ENCODE peak calls at places on chromosomes 7 and 10, in nine cellular contexts. I, K, A, G, M, Y, J, N and Z are unnamed samples.

GRCh38 chr7:66522518-66522917 is 106.2 kb upstream of the KCTD7 start:
- DNase-seq in M (no peak), G (no peak), I (no peak), N (no peak), K (no peak), J (no peak), A (no peak), Y (no peak), Z (no peak)

GRCh38 chr7:152133804-152134203 is 108.3 kb downstream of the GALNT11 start:
- DNase-seq in Y (no peak), J (no peak), I (no peak), A (no peak), K (no peak), N (no peak), M (no peak), G (no peak), Z (no peak)

GRCh38 chr10:112724404-112724991 is 225.5 kb upstream of the TCF7L2 start:
- DNase-seq in M (no peak), K (no peak), A (no peak), J (no peak), Y (no peak), G (no peak), N (no peak), I (no peak), Z (no peak)

GRCh38 chr10:103758294-103758681 is 97.1 kb downstream of the SH3PXD2A start:
- DNase-seq in M (no peak), K (no peak), Y (peak), J (no peak), A (no peak), G (peak), N (no peak), I (no peak), Z (no peak)

GRCh38 chr7:3559178-3559765 is 258.2 kb downstream of the SDK1 start:
- DNase-seq in N (no peak), A (no peak), M (peak), K (no peak), J (no peak), G (peak), I (no peak), Y (peak), Z (peak)

GRCh38 chr7:138768251-138768650 is 29.5 kb upstream of the TMEM213 start:
- DNase-seq in G (no peak), N (no peak), J (no peak), A (no peak), I (no peak), K (no peak), M (no peak), Y (no peak), Z (no peak)

GRCh38 chr10:101071266-101071884 is 9.6 kb downstream of the KAZALD1 start:
- DNase-seq in M (peak), K (no peak), J (no peak), G (no peak), A (peak), N (peak), I (no peak), Y (peak), Z (no peak)

GRCh38 chr10:46080886-46081285 is 34.8 kb upstream of the MSMB start:
- DNase-seq in I (no peak), G (no peak), M (no peak), N (no peak), K (no peak), A (peak), J (no peak), Y (no peak), Z (no peak)

GRCh38 chr10:77816311-77816710 is 110.2 kb downstream of the DLG5 start:
- DNase-seq in N (no peak), K (no peak), A (no peak), M (no peak), I (no peak), J (no peak), Y (no peak), G (no peak), Z (no peak)

GRCh38 chr10:24850726-24851300 is 101.6 kb downstream of the PRTFDC1 start:
- DNase-seq in K (no peak), I (no peak), N (no peak), M (no peak), G (no peak), A (no peak), J (no peak), Y (no peak), Z (no peak)

GRCh38 chr10:111344804-111345203 is 268.0 kb downstream of the ADRA2A start:
- DNase-seq in N (no peak), K (peak), M (no peak), A (no peak), Y (no peak), I (no peak), G (no peak), J (no peak), Z (no peak)

GRCh38 chr7:69403169-69403568 is 195.1 kb upstream of the AUTS2 start:
- DNase-seq in G (no peak), I (no peak), K (peak), Y (no peak), J (no peak), N (no peak), M (no peak), A (no peak), Z (no peak)

GRCh38 chr7:157432957-157433576 is 96.3 kb downstream of the DNAJB6 start:
- DNase-seq in M (peak), J (no peak), K (peak), G (no peak), Y (peak), A (no peak), N (peak), I (no peak), Z (peak)

GRCh38 chr7:157431173-157431950 is 94.6 kb downstream of the DNAJB6 start:
- DNase-seq in Y (no peak), N (no peak), M (no peak), K (peak), A (no peak), G (no peak), J (no peak), I (no peak), Z (no peak)

GRCh38 chr7:157433628-157434027 is 96.8 kb downstream of the DNAJB6 start:
- DNase-seq in G (no peak), Y (no peak), K (no peak), N (no peak), I (no peak), J (no peak), M (no peak), A (no peak), Z (no peak)

GRCh38 chr7:157431951-157432540 is 95.2 kb downstream of the DNAJB6 start:
- DNase-seq in A (no peak), M (no peak), I (no peak), Y (no peak), K (no peak), N (no peak), G (no peak), J (no peak), Z (no peak)

GRCh38 chr7:157432541-157432956 is 95.7 kb downstream of the DNAJB6 start:
- DNase-seq in G (peak), K (peak), I (no peak), J (no peak), N (peak), Y (peak), M (peak), A (peak), Z (peak)
- H3K4me3 ChIP-seq in G (peak), K (no peak), I (peak), J (no peak), N (peak), Y (peak), M (no peak), A (no peak), Z (no peak)

GRCh38 chr7:22550514-22551010 is 50.6 kb upstream of the STEAP1B start:
- DNase-seq in N (no peak), K (no peak), G (no peak), Y (no peak), I (no peak), J (no peak), M (no peak), A (no peak), Z (no peak)
- TF ChIP-seq CTCF in N (no peak), K (no peak), G (no peak), Y (no peak), I (no peak), J (no peak), M (no peak), A (no peak), Z (no peak)

GRCh38 chr7:516606-517456 is 2.8 kb downstream of the PDGFA start:
- DNase-seq in M (peak), A (no peak), Y (peak), J (no peak), K (peak), N (peak), I (peak), G (peak), Z (peak)
- H3K27ac ChIP-seq in M (peak), A (no peak), Y (peak), J (no peak), K (no peak), N (peak), I (peak), G (peak), Z (no peak)

GRCh38 chr10:70409772-70410171 is 5.8 kb downstream of the EIF4EBP2 start:
- DNase-seq in G (no peak), M (no peak), J (no peak), I (no peak), A (no peak), K (no peak), Y (no peak), N (no peak), Z (no peak)
- H3K4me3 ChIP-seq in G (no peak), M (no peak), J (no peak), I (no peak), A (no peak), K (no peak), Y (no peak), N (no peak), Z (no peak)

GRCh38 chr7:115822380-115822779 is 208.2 kb downstream of the TFEC start:
- DNase-seq in I (no peak), G (no peak), K (no peak), A (no peak), Y (no peak), M (no peak), N (no peak), J (no peak), Z (no peak)
- TF ChIP-seq CTCF in I (no peak), G (no peak), K (no peak), A (no peak), Y (no peak), M (no peak), N (no peak), J (no peak), Z (no peak)